ENCODE peak calls at places on chromosomes 7 and 10, in five cellular contexts. P is adrenal gland; D is brain pericyte; L is activated T-helper 2 cell treated with anti-CD3 and anti-CD28 coated beads, Interferon-gamma antibody, Interleukin-2, Interleukin-4, amounts not matched to agents 10 μg/mL and 5 μg/mL and 100 μg/mL, durations not matched to agents 14 hours and 24 hours and 36 hours; I is tibial nerve. K is an unnamed sample.

GRCh38 chr10:22554481-22555182 is 159.7 kb downstream of the PIP4K2A start:
- DNase-seq in P (peak), L (no peak), I (peak), D (peak), K (peak)

GRCh38 chr10:119233821-119234220 is 26.4 kb downstream of the GRK5 start:
- DNase-seq in I (no peak), D (peak), P (no peak), L (no peak), K (peak)

GRCh38 chr10:21071001-21071673 is 174.0 kb upstream of the NEBL start:
- DNase-seq in L (no peak), I (no peak), P (no peak), D (no peak), K (no peak)

GRCh38 chr10:101492205-101492604 is 95.9 kb downstream of the POLL start:
- DNase-seq in I (no peak), P (no peak), L (no peak), D (no peak), K (peak)

GRCh38 chr7:131031100-131031868 is 296.4 kb upstream of the MKLN1 start:
- DNase-seq in D (no peak), I (no peak), L (no peak), P (no peak), K (no peak)

GRCh38 chr7:47038621-47039020 is 543.3 kb downstream of the TNS3 start:
- DNase-seq in P (no peak), D (no peak), I (no peak), L (no peak), K (no peak)

GRCh38 chr7:12490105-12490688 is 80.3 kb upstream of the SCIN start:
- DNase-seq in L (no peak), D (no peak), I (no peak), P (no peak), K (peak)

GRCh38 chr10:126468876-126469643 is 80.8 kb upstream of the ADAM12 start:
- DNase-seq in I (no peak), D (no peak), P (no peak), L (no peak), K (no peak)

GRCh38 chr10:16520900-16521299 is 779 bp downstream of the C1QL3 start:
- DNase-seq in I (no peak), L (peak), P (no peak), D (no peak), K (peak)

GRCh38 chr7:90276033-90276728 is 31.2 kb downstream of the CFAP69 start:
- DNase-seq in P (no peak), I (no peak), D (no peak), L (no peak), K (no peak)

GRCh38 chr10:24518981-24519597 is 204.6 kb downstream of the ARHGAP21 start:
- DNase-seq in I (peak), L (peak), P (peak), D (peak), K (peak)

K was measured in NCI-H69.